ENCODE peak calls at places on chromosome 21, in four cellular contexts. L is AG10803, E is esophagus squamous epithelium, P is psoas muscle. A is an unnamed sample.

GRCh38 chr21:37764696-37765095 is 151.6 kb downstream of the KCNJ6 start:
- DNase-seq in L (peak; percentile 62), E (no peak), P (no peak), A (no peak)

GRCh38 chr21:31235671-31236450 is 108.2 kb downstream of the TIAM1 start:
- DNase-seq in L (peak; percentile 18), E (no peak), P (no peak), A (no peak)

GRCh38 chr21:35475006-35475405 is 425.9 kb upstream of the RUNX1 start:
- DNase-seq in L (peak; percentile 65), E (no peak), P (no peak), A (no peak)

GRCh38 chr21:36882776-36883175 is 83.7 kb downstream of the HLCS start:
- DNase-seq in L (peak; percentile 23), E (no peak), P (no peak), A (no peak)

GRCh38 chr21:44074315-44074958 is 32.8 kb upstream of the PWP2 start:
- DNase-seq in L (no peak), E (no peak), P (no peak), A (no peak)

GRCh38 chr21:43687566-43688395 is 28.4 kb downstream of the RRP1B start:
- DNase-seq in L (no peak), E (no peak), P (no peak), A (no peak)

GRCh38 chr21:34887729-34888568 is 161.2 kb downstream of the RUNX1 start:
- DNase-seq in L (peak; percentile 96), E (no peak), P (peak; percentile 87), A (peak; percentile 87)

GRCh38 chr21:37463083-37463780 is 96.7 kb downstream of the DYRK1A start:
- DNase-seq in L (peak; percentile 74), E (no peak), P (no peak), A (peak; percentile 21)

GRCh38 chr21:8991968-8992621 is 1529.3 kb upstream of the TPTE start:
- DNase-seq in L (no peak), E (no peak), P (no peak), A (no peak)

GRCh38 chr21:45137612-45137937 is 63.2 kb downstream of the ADARB1 start:
- DNase-seq in L (no peak), E (no peak), P (no peak), A (no peak)

GRCh38 chr21:44793269-44794030 is 8.2 kb downstream of the UBE2G2 start:
- DNase-seq in L (peak; percentile 52), E (no peak), P (peak; percentile 42), A (no peak)

GRCh38 chr21:37974081-37974480 is 57.8 kb upstream of the KCNJ6 start:
- DNase-seq in L (peak; percentile 2), E (no peak), P (no peak), A (no peak)

GRCh38 chr21:41121785-41122415 is 46.1 kb upstream of the BACE2 start:
- DNase-seq in L (peak; percentile 76), E (peak; percentile 20), P (peak; percentile 82), A (peak; percentile 64)

GRCh38 chr21:44760376-44760775 is 41.2 kb downstream of the UBE2G2 start:
- DNase-seq in L (no peak), E (no peak), P (no peak), A (no peak)

GRCh38 chr21:43805275-43805800 is 16.0 kb downstream of the RRP1 start:
- DNase-seq in L (no peak), E (no peak), P (no peak), A (no peak)

GRCh38 chr21:25639167-25639921 is at the start of gene JAM2:
- DNase-seq in L (peak; percentile 9), E (no peak), P (peak; percentile 47), A (no peak)

GRCh38 chr21:17539323-17539722 is 26.5 kb downstream of the CXADR start:
- DNase-seq in L (no peak), E (no peak), P (no peak), A (no peak)

GRCh38 chr21:38443110-38443509 is 55.2 kb downstream of the ERG start:
- DNase-seq in L (no peak), E (no peak), P (no peak), A (no peak)

GRCh38 chr21:30044447-30045064 is 104.8 kb upstream of the GRIK1 start:
- DNase-seq in L (peak; percentile 16), E (no peak), P (no peak), A (peak; percentile 5)

GRCh38 chr21:44913425-44914175 is 7.1 kb downstream of the ITGB2 start:
- DNase-seq in L (no peak), E (no peak), P (no peak), A (no peak)

GRCh38 chr21:25582888-25583287 is 24.4 kb downstream of the MRPL39 start:
- DNase-seq in L (no peak), E (no peak), P (no peak), A (no peak)

GRCh38 chr21:45074048-45074817 is at the start of gene ADARB1:
- DNase-seq in L (peak; percentile 54), E (no peak), P (peak; percentile 65), A (no peak)

GRCh38 chr21:33428669-33429068 is 25.5 kb downstream of the IFNGR2 start:
- DNase-seq in L (peak; percentile 28), E (no peak), P (no peak), A (no peak)

GRCh38 chr21:33767960-33768359 is 125.7 kb downstream of the ITSN1 start:
- DNase-seq in L (no peak), E (no peak), P (no peak), A (no peak)

GRCh38 chr21:37412603-37413360 is 46.2 kb downstream of the DYRK1A start:
- DNase-seq in L (peak; percentile 88), E (no peak), P (no peak), A (peak; percentile 52)

GRCh38 chr21:22842875-22843274 is 1844.7 kb downstream of the NCAM2 start:
- DNase-seq in L (no peak), E (no peak), P (no peak), A (no peak)

GRCh38 chr21:29677326-29677725 is 262.5 kb downstream of the GRIK1 start:
- DNase-seq in L (no peak), E (no peak), P (no peak), A (no peak)

GRCh38 chr21:41112740-41113692 is 54.9 kb upstream of the BACE2 start:
- DNase-seq in L (peak; percentile 98), E (no peak), P (no peak), A (peak; percentile 94)

GRCh38 chr21:33855190-33855589 is 60.4 kb downstream of the ATP5PO start:
- DNase-seq in L (no peak), E (no peak), P (no peak), A (no peak)

GRCh38 chr21:32411366-32412161 is 942 bp upstream of the EVA1C start:
- DNase-seq in L (peak; percentile 64), E (peak; percentile 10), P (peak; percentile 93), A (no peak)
- H3K4me3 ChIP-seq in L (peak overlapping the region; percentile 71), E (peak overlapping the region; percentile 97), P (peak overlapping the region; percentile 86), A (peak overlapping the region; percentile 62)

GRCh38 chr21:28444567-28444966 is 548.1 kb downstream of the LTN1 start:
- DNase-seq in L (peak; percentile 64), E (no peak), P (no peak), A (no peak)

GRCh38 chr21:28447453-28447852 is 545.2 kb downstream of the LTN1 start:
- DNase-seq in L (peak; percentile 85), E (no peak), P (no peak), A (no peak)

GRCh38 chr21:28444131-28444530 is 548.5 kb downstream of the LTN1 start:
- DNase-seq in L (peak; percentile 76), E (no peak), P (no peak), A (no peak)

GRCh38 chr21:28442624-28443023 is 550.1 kb downstream of the LTN1 start:
- DNase-seq in L (peak; percentile 97), E (no peak), P (no peak), A (peak; percentile 77)

GRCh38 chr21:28445081-28445830 is 547.4 kb downstream of the LTN1 start:
- DNase-seq in L (peak; percentile 77), E (no peak), P (no peak), A (no peak)
- TF ChIP-seq CTCF in L (no peak), E (no peak), P (no peak), A (no peak)

GRCh38 chr21:39840373-39841097 is 26.7 kb upstream of the PCP4 start:
- DNase-seq in L (no peak), E (no peak), P (no peak), A (no peak)
- H3K4me3 ChIP-seq in L (no peak overlapping the region), E (no peak overlapping the region), P (no peak overlapping the region), A (no peak overlapping the region)

DNA sequence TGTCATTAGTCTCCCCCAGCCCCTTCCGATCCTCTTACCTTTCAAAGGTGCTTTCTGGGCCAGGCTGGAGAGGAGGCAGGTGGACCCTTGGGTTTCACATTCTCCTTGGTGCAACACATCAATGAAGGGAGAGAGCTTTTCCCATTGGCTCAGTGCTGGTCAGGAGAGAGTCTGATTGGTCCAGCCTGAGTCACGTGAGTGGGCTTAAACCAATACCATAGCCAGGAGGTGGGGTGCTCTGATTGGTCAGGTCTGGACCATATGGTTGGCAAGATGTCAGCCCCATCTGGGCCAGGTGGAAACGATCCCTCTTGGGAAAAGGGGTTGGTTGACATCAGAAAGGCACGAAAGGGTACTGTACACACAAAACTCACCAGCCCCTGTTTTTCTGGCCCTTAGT is 44.8 kb upstream of the ABCG1 start:
- DNase-seq in L (no peak), E (no peak), P (no peak), A (no peak)
- TF ChIP-seq CTCF in L (no peak), E (no peak), P (no peak), A (no peak)

GRCh38 chr21:21001591-21002100 is 3.4 kb downstream of the NCAM2 start:
- DNase-seq in L (no peak), E (no peak), P (no peak), A (no peak)
- H3K4me3 ChIP-seq in L (no peak overlapping the region), E (no peak overlapping the region), P (no peak overlapping the region), A (no peak overlapping the region)

GRCh38 chr21:21324297-21324696 is 326.1 kb downstream of the NCAM2 start:
- DNase-seq in L (no peak), E (no peak), P (no peak), A (no peak)
- TF ChIP-seq CTCF in L (no peak), E (no peak), P (no peak), A (no peak)

GRCh38 chr21:16539041-16539440 is 809.3 kb downstream of the USP25 start:
- DNase-seq in L (no peak), E (no peak), P (no peak), A (no peak)
- H3K4me3 ChIP-seq in L (no peak overlapping the region), E (peak overlapping the region; percentile 66), P (peak overlapping the region; percentile 74), A (no peak overlapping the region)

DNA sequence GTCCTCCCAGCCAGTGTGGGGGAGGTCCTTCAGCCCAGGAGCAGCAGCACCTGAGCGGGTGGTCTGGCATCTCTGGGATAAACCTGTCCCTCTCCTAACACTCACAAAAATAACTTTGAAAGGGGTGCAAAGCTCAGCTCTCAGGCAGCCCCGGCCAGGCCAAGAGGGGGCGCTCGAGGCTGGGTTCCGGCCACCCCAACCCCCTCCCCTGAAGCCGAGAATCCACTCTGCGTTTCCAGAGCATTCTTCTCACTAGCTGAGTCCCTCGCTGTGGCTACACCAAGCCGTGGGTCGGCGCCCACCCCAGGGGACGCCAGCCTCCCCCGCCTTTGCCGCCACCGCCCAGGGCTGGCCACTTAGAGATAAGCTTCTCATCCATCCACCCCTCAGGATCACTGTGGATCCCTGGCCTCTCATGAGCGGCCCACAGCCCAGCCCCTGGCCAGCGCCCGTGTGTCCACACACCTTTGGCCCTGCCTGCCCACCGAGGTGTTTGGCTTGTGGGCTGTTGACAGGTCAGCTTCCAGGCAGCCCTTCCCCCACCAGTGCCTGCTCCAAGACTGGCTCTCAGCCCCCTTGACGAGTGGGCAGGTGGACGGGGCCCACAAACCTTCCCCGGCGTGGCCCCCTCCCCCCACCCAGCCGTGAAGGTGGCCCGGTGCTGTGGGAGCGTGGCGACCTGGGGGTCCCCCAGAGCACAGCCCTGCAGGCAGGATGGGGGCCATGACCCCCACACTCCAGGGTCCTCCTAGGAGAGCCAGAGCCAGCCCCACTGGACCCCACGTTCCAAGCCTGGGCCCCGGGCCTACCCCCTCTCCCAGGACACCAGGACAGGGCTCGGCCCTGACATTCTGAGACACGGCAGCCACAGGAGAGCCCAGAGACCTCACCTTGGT is 1.9 kb downstream of the FTCD start:
- DNase-seq in L (peak; percentile 31), E (no peak), P (peak; percentile 63), A (no peak)
- TF ChIP-seq CTCF in L (peak; percentile 67), E (peak; percentile 60), P (peak; percentile 44), A (peak; percentile 82)